ENCODE peak calls at places on chromosomes 5 and 9, in five cellular contexts. One of them, this sample, is unnamed.

GRCh38 chr9:129102791-129103594 is 7.6 kb downstream of the CRAT start:
- DNase-seq in cardiac septum: no peak
- DNase-seq in AML-193: peak
- DNase-seq in heart right ventricle: no peak
- DNase-seq in kidney tubule cell: peak
- DNase-seq in this sample: no peak

GRCh38 chr5:65986050-65986451 is 59.7 kb downstream of the ERBIN start:
- DNase-seq in kidney tubule cell: no peak
- DNase-seq in AML-193: no peak
- DNase-seq in cardiac septum: no peak
- DNase-seq in heart right ventricle: no peak
- DNase-seq in this sample: no peak

GRCh38 chr9:93246111-93246510 is 62.2 kb downstream of the WNK2 start:
- DNase-seq in kidney tubule cell: no peak
- DNase-seq in cardiac septum: no peak
- DNase-seq in heart right ventricle: no peak
- DNase-seq in AML-193: no peak
- DNase-seq in this sample: no peak

GRCh38 chr5:33148076-33148501 is 292.7 kb upstream of the TARS1 start:
- DNase-seq in heart right ventricle: no peak
- DNase-seq in AML-193: no peak
- DNase-seq in cardiac septum: no peak
- DNase-seq in kidney tubule cell: peak
- DNase-seq in this sample: peak

GRCh38 chr9:14158911-14159310 is 155.0 kb downstream of the NFIB start:
- DNase-seq in cardiac septum: no peak
- DNase-seq in AML-193: no peak
- DNase-seq in heart right ventricle: no peak
- DNase-seq in kidney tubule cell: peak
- DNase-seq in this sample: no peak

GRCh38 chr5:17039170-17039569 is 103.1 kb upstream of the MYO10 start:
- DNase-seq in kidney tubule cell: no peak
- DNase-seq in AML-193: no peak
- DNase-seq in heart right ventricle: no peak
- DNase-seq in cardiac septum: no peak
- DNase-seq in this sample: no peak

GRCh38 chr9:127586537-127586936 is 25.5 kb upstream of the STXBP1 start:
- DNase-seq in cardiac septum: peak
- DNase-seq in heart right ventricle: peak
- DNase-seq in AML-193: peak
- DNase-seq in kidney tubule cell: peak
- DNase-seq in this sample: peak

GRCh38 chr9:94623253-94623652 is 16.1 kb downstream of the FBP1 start:
- DNase-seq in heart right ventricle: peak
- DNase-seq in AML-193: peak
- DNase-seq in cardiac septum: no peak
- DNase-seq in kidney tubule cell: no peak
- DNase-seq in this sample: peak